ENCODE peak calls at places on chromosomes 12 and 14, in ten cellular contexts. C is BJ, J is tibial nerve, I is IMR-90, L is breast epithelium, H is epithelial cell of esophagus, B is GM12864, M is Peyer's patch, U is heart left ventricle, R is neural progenitor cell. E is an unnamed sample.

GRCh38 chr12:68013181-68013580 is 23.9 kb downstream of the IFNG-AS1 start:
- DNase-seq in M (no peak), I (no peak), B (no peak), L (no peak), C (no peak), R (no peak), H (no peak), U (no peak), J (no peak), E (no peak)

GRCh38 chr14:99133563-99134332 is 138.2 kb downstream of the BCL11B start:
- DNase-seq in J (no peak), M (no peak), B (no peak), I (no peak), U (peak), H (peak), L (peak), R (no peak), C (no peak), E (no peak)

GRCh38 chr14:52266179-52266578 is 1.3 kb upstream of the PTGDR start:
- DNase-seq in M (no peak), R (no peak), J (peak), H (peak), I (peak), U (peak), L (no peak), B (no peak), C (no peak), E (peak)

GRCh38 chr14:100438678-100439592 is 115.8 kb downstream of the SLC25A47 start:
- DNase-seq in H (peak), R (no peak), B (no peak), J (no peak), L (peak), M (peak), I (peak), C (peak), U (no peak), E (peak)

GRCh38 chr12:55845349-55845748 is 2.6 kb upstream of the MMP19 start:
- DNase-seq in R (no peak), C (no peak), I (no peak), H (no peak), U (no peak), M (no peak), J (no peak), L (no peak), B (no peak), E (no peak)

GRCh38 chr12:29612912-29613311 is 115.4 kb upstream of the OVCH1 start:
- DNase-seq in L (no peak), C (no peak), R (no peak), H (no peak), M (no peak), U (no peak), I (no peak), B (no peak), J (no peak), E (peak)

GRCh38 chr12:93766371-93766770 is 89.2 kb downstream of the CRADD start:
- DNase-seq in J (no peak), B (no peak), M (no peak), H (no peak), C (no peak), R (no peak), U (no peak), I (no peak), L (no peak), E (no peak)

GRCh38 chr12:92424338-92424737 is 278.5 kb upstream of the PLEKHG7 start:
- DNase-seq in I (peak), B (no peak), C (no peak), L (no peak), U (no peak), H (peak), R (no peak), M (no peak), J (no peak), E (peak)

GRCh38 chr14:31059152-31059924 is 33.2 kb upstream of the STRN3 start:
- DNase-seq in U (peak), H (peak), R (peak), M (no peak), I (peak), C (peak), B (no peak), L (no peak), J (no peak), E (peak)

GRCh38 chr12:109385339-109386078 is 37.8 kb downstream of the MYO1H start:
- DNase-seq in C (peak), H (peak), I (peak), M (no peak), B (no peak), L (no peak), U (no peak), J (no peak), R (peak), E (peak)

GRCh38 chr14:64464695-64465094 is 604 bp upstream of the AKAP5 start:
- DNase-seq in I (no peak), M (no peak), H (no peak), C (no peak), U (no peak), R (no peak), J (no peak), B (no peak), L (no peak), E (no peak)

GRCh38 chr12:63220921-63221320 is 69.9 kb upstream of the AVPR1A start:
- DNase-seq in L (no peak), J (no peak), H (peak), R (no peak), I (no peak), C (no peak), U (no peak), B (no peak), M (no peak), E (no peak)
- TF ChIP-seq CTCF in L (no peak), J (no peak), H (no peak), R (no peak), I (no peak), C (no peak), U (no peak), B (no peak), M (no peak), E (no peak)

GRCh38 chr12:24931666-24932405 is 17.1 kb downstream of the BCAT1 start:
- DNase-seq in C (no peak), H (peak), I (peak), R (no peak), J (no peak), U (no peak), M (peak), L (no peak), B (no peak), E (no peak)
- H3K4me3 ChIP-seq in C (no peak), H (no peak), I (no peak), R (no peak), J (no peak), U (no peak), M (no peak), L (no peak), B (no peak), E (no peak)

GRCh38 chr12:98516184-98516873 is 939 bp downstream of the TMPO start:
- DNase-seq in H (peak), C (peak), I (peak), M (peak), B (peak), L (peak), U (peak), R (peak), J (peak), E (peak)
- TF ChIP-seq CTCF in H (peak), C (peak), I (peak), M (peak), B (peak), L (no peak), U (peak), R (peak), J (no peak), E (peak)

GRCh38 chr12:19834596-19834995 is 395.3 kb downstream of the AEBP2 start:
- DNase-seq in R (no peak), H (no peak), B (no peak), U (no peak), I (no peak), C (no peak), J (no peak), M (no peak), L (no peak), E (no peak)

GRCh38 chr12:19836456-19836855 is 397.2 kb downstream of the AEBP2 start:
- DNase-seq in C (no peak), J (no peak), M (no peak), R (no peak), B (no peak), H (no peak), L (no peak), I (no peak), U (no peak), E (no peak)

GRCh38 chr12:19833775-19834501 is 394.6 kb downstream of the AEBP2 start:
- DNase-seq in R (no peak), C (no peak), U (no peak), M (no peak), L (no peak), B (no peak), I (peak), J (no peak), H (no peak), E (peak)

GRCh38 chr12:19836056-19836455 is 396.8 kb downstream of the AEBP2 start:
- DNase-seq in C (no peak), U (no peak), L (no peak), H (no peak), M (no peak), B (no peak), R (no peak), I (no peak), J (no peak), E (no peak)

DNA sequence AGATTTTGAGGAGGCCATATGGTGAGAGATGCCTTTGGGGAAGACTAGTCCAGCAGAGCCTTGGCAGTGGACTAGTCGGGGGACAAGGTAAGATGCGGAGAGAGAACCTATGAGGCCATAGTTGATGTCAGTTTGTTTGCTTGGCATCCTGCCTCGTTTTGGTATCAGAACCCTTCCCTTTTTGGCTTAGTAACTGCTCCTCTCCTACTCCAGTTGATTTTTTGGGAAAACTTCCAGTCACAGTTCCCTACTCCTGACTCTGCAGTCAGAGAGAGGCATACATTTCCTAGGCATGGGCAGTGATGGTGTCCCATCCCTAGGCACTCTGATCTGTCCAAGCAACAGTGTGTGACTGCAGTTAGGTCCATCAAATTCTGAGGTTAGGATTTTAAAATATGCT is 398.3 kb downstream of the AEBP2 start:
- DNase-seq in J (no peak), C (no peak), B (no peak), M (no peak), I (no peak), R (no peak), L (no peak), U (no peak), H (no peak), E (no peak)
- H3K4me3 ChIP-seq in J (no peak), C (no peak), B (no peak), M (no peak), I (no peak), R (no peak), L (no peak), U (no peak), H (no peak), E (no peak)